ENCODE peak calls at places on chromosomes 16 and 17, in four cellular contexts. O, B, M and H are unnamed samples.

GRCh38 chr16:53545433-53545832 is 42.4 kb upstream of the AKTIP start:
- DNase-seq in O (no peak), M (no peak), B (no peak), H (no peak)

GRCh38 chr17:48160177-48160967 is 52.8 kb downstream of the SNX11 start:
- DNase-seq in O (peak; percentile 95), B (peak; percentile 70), M (peak; percentile 88), H (no peak)

GRCh38 chr17:34409352-34409751 is 46.3 kb upstream of the CCL1 start:
- DNase-seq in B (no peak), M (no peak), O (no peak), H (no peak)

GRCh38 chr17:75088902-75089417 is 1.2 kb downstream of the SLC16A5 start:
- DNase-seq in O (peak; percentile 78), M (no peak), B (peak; percentile 83), H (no peak)

GRCh38 chr17:40854175-40854814 is 12.7 kb downstream of the KRT12 start:
- DNase-seq in M (no peak), B (no peak), O (no peak), H (peak; percentile 93)

GRCh38 chr17:32569171-32570080 is 82.6 kb downstream of the CDK5R1 start:
- DNase-seq in O (no peak), M (no peak), B (peak; percentile 73), H (no peak)

GRCh38 chr16:64240586-64240985 is 881.3 kb downstream of the CDH11 start:
- DNase-seq in O (no peak), B (no peak), M (no peak), H (no peak)

GRCh38 chr16:8761078-8761477 is 36.4 kb downstream of the TMEM186 start:
- DNase-seq in M (no peak), B (no peak), O (no peak), H (no peak)

GRCh38 chr16:85312642-85313540 is 200.6 kb upstream of the CIBAR2 start:
- DNase-seq in O (no peak), B (peak; percentile 38), M (no peak), H (no peak)

GRCh38 chr17:37142294-37142944 is 193.7 kb downstream of the AATF start:
- DNase-seq in B (no peak), O (no peak), M (no peak), H (no peak)

GRCh38 chr16:30185141-30185682 is 1.8 kb downstream of the CORO1A start:
- DNase-seq in B (no peak), M (no peak), O (no peak), H (no peak)

GRCh38 chr16:51034481-51035109 is 116.5 kb downstream of the SALL1 start:
- DNase-seq in B (no peak), O (no peak), M (no peak), H (no peak)

GRCh38 chr17:17988427-17988945 is 15.8 kb downstream of the DRC3 start:
- DNase-seq in M (no peak), B (no peak), O (no peak), H (no peak)

GRCh38 chr17:17880577-17881196 is 43.9 kb upstream of the SREBF1 start:
- DNase-seq in O (no peak), M (no peak), B (no peak), H (no peak)

GRCh38 chr16:87550510-87550961 is 51.8 kb upstream of the JPH3 start:
- DNase-seq in B (peak; percentile 43), M (no peak), O (peak; percentile 69), H (no peak)

GRCh38 chr16:82753821-82754220 is 127.1 kb downstream of the CDH13 start:
- DNase-seq in M (no peak), B (no peak), O (no peak), H (peak; percentile 76)

GRCh38 chr16:49856741-49857330 is 924 bp upstream of the ZNF423 start:
- DNase-seq in B (peak; percentile 91), O (peak; percentile 76), M (no peak), H (peak; percentile 55)

GRCh38 chr16:77551352-77551751 is 116.5 kb upstream of the ADAMTS18 start:
- DNase-seq in O (no peak), B (no peak), M (no peak), H (no peak)

GRCh38 chr16:79287424-79287917 is 313.1 kb downstream of the MAF start:
- DNase-seq in B (no peak), O (no peak), M (no peak), H (no peak)
- H4K5ac ChIP-seq in B (no peak overlapping the region), O (no peak overlapping the region), M (no peak overlapping the region), H (no peak overlapping the region)

GRCh38 chr17:42316755-42317154 is 28.5 kb downstream of the STAT5A start:
- DNase-seq in B (no peak), M (no peak), O (no peak), H (no peak)
- H4K5ac ChIP-seq in B (no peak overlapping the region), M (no peak overlapping the region), O (no peak overlapping the region), H (no peak overlapping the region)

DNA sequence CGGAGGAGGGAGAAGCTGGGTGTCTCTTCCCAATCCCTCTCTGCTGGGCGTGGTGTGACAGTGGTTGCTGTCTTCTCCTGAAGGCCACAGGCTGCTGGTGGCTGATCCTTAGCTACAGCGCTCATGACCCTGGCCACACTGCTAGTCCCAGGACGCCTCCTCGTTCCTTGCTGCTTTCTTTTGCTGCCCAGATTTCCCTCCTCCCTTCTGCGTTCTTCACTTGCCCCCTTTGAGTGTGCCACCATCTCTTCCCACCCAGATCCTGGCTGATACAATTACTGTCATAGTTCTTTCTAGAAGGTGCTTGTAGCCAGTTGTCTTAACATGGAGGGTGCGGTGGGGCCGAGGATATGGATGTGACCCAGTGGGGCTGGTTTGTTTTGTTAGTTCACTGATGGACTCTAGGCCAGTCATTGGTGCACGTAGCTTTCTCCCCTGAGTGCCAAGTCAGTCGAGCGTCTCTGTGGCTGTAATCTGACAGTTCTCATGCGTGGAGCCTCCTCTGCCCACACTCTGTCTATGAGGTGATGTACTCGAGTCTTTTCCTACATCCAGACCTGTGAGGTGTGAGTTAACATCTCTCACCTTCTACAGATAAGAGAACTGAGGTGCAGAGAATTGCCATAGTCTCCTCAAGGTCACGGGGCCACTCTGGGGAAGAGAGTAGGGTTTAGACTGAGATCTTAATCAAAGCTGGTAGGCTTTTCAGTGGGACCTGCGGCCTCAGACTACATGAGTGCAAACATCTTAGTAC is 90.3 kb downstream of the MRC2 start:
- DNase-seq in B (no peak), O (peak; percentile 18), M (no peak), H (no peak)
- H4K5ac ChIP-seq in B (no peak overlapping the region), O (no peak overlapping the region), M (no peak overlapping the region), H (no peak overlapping the region)

GRCh38 chr17:969767-970387 is 9.7 kb downstream of the NXN start:
- DNase-seq in M (no peak), O (no peak), B (no peak), H (no peak)
- H4K5ac ChIP-seq in M (no peak overlapping the region), O (no peak overlapping the region), B (no peak overlapping the region), H (no peak overlapping the region)

GRCh38 chr16:57548424-57548823 is 6.0 kb downstream of the ADGRG5 start:
- DNase-seq in M (no peak), B (no peak), O (no peak), H (no peak)
- H4K5ac ChIP-seq in M (no peak overlapping the region), B (no peak overlapping the region), O (no peak overlapping the region), H (no peak overlapping the region)

GRCh38 chr17:77600346-77600745 is 358.2 kb upstream of the TNRC6C start:
- DNase-seq in M (no peak), O (no peak), B (no peak), H (no peak)

GRCh38 chr17:77599699-77600098 is 358.8 kb upstream of the TNRC6C start:
- DNase-seq in M (no peak), O (no peak), B (no peak), H (no peak)

GRCh38 chr17:77596491-77597420 is 361.7 kb upstream of the TNRC6C start:
- DNase-seq in O (peak; percentile 30), M (no peak), B (no peak), H (no peak)

GRCh38 chr17:77597421-77598240 is 360.9 kb upstream of the TNRC6C start:
- DNase-seq in O (peak; percentile 42), M (no peak), B (no peak), H (no peak)

DNA sequence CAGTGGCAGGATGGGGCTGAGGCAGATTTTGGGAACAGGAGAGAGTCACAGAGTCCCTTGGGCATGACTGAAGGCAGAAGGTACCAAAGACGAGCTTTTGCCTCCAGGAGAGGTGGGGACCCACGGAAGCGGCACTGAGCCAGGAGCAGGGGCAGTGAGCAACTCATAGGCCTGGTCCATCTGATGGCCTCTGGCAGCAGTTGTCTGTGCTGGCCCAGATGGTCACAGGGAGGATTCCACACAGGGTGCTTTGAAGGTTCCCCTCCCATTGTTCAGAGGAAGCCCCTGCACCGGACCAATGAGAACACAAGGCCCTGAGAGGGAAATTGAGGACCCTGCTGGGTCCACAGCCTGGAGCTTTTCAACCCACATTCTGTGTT is 360.3 kb upstream of the TNRC6C start:
- DNase-seq in M (no peak), B (no peak), O (no peak), H (no peak)
- H4K5ac ChIP-seq in M (no peak overlapping the region), B (no peak overlapping the region), O (no peak overlapping the region), H (no peak overlapping the region)

DNA sequence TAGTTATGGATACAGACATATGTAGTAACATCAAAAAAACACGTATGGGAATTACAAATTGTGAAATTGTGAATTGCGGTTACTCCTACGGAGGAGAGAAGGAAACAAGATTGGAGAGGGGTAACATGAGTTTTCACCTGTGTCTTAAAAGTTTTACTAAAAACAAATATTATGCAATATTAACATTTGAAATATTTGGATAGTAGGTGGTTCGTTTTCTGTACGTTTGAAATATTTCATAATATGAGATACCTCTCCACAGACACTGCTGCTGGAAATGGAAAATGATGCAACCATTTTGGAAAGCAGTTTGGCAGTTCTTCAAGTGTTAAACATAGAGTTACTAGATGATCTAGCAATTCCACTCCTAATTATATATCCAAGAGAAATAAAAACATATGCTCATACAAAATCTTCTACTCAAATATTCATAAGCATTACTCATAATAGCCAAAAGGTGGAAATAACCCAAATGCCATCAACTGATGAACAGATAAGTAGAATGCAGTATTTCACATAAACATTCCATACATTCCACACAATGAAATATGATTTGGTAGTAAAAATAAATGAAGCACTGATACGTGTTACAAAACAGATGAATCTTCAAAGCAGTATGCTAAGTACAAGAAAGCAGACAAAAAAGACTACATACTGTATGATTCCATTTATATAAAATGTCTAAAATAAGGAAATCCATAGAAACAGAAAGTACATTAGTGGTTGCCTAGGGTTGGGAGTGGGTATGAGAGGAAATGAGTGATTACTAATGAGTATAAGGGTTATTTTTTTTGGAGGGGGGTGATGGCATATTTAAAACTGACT is 40.8 kb upstream of the ABCA10 start:
- DNase-seq in B (no peak), M (no peak), O (no peak), H (peak; percentile 66)
- H4K5ac ChIP-seq in B (no peak overlapping the region), M (no peak overlapping the region), O (no peak overlapping the region), H (no peak overlapping the region)

GRCh38 chr17:81885454-81885853 is 5.9 kb downstream of the ALYREF start:
- DNase-seq in M (no peak), B (no peak), O (no peak), H (no peak)

GRCh38 chr17:81888105-81888987 is 3.0 kb downstream of the ALYREF start:
- DNase-seq in O (peak; percentile 30), B (no peak), M (no peak), H (no peak)

GRCh38 chr17:81885869-81886548 is 5.4 kb downstream of the ALYREF start:
- DNase-seq in B (no peak), O (no peak), M (no peak), H (no peak)

GRCh38 chr17:81884520-81884919 is 6.9 kb downstream of the ALYREF start:
- DNase-seq in O (no peak), M (no peak), B (no peak), H (no peak)

DNA sequence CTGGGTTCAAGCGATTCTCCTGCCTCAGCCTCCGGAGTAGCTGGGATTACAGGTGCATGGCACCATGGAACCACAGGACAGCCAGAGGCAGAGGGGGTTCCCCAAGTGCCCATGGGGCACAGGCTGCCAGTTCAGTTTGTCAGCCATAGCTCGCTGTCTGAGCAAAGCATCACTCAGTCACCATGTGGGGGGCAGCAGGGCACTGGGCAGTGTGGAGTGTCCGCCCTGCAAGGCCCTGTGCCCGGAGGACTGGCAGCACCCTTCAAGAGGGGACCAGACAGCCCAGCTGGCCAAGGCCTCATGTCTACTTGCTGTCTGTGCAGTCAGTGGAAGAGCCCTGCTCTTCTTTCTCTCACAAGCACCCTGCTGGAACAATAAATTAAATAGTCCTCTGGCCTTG is 6.4 kb downstream of the ALYREF start:
- DNase-seq in B (no peak), M (no peak), O (no peak), H (no peak)
- H4K5ac ChIP-seq in B (no peak overlapping the region), M (no peak overlapping the region), O (no peak overlapping the region), H (no peak overlapping the region)